ENCODE peak calls at places on chromosomes 2 and 18, in nine cellular contexts. One of them, this sample, is unnamed.

GRCh38 chr2:128026422-128027277 is 1.2 kb downstream of the SAP130 start:
- DNase-seq in T-helper 9 cell: no peak
- DNase-seq in occipital lobe: no peak
- DNase-seq in HFFc6: no peak
- DNase-seq in M059J: no peak
- DNase-seq in H4: no peak
- DNase-seq in WERI-Rb-1: no peak
- DNase-seq in A549: no peak
- DNase-seq in stimulated activated CD4-positive, alpha-beta T cell treated with anti-CD3 and anti-CD28 coated beads, Interleukin-15, amount 100 ng/mL, for 24 hours: no peak
- DNase-seq in this sample: peak; percentile 6

GRCh38 chr2:99445065-99445464 is 44.8 kb downstream of the REV1 start:
- DNase-seq in stimulated activated CD4-positive, alpha-beta T cell treated with anti-CD3 and anti-CD28 coated beads, Interleukin-15, amount 100 ng/mL, for 24 hours: no peak
- DNase-seq in M059J: no peak
- DNase-seq in H4: no peak
- DNase-seq in T-helper 9 cell: no peak
- DNase-seq in A549: no peak
- DNase-seq in HFFc6: no peak
- DNase-seq in occipital lobe: no peak
- DNase-seq in WERI-Rb-1: no peak
- DNase-seq in this sample: no peak

GRCh38 chr2:80987466-80987865 is 682.9 kb upstream of the LRRTM1 start:
- DNase-seq in T-helper 9 cell: no peak
- DNase-seq in WERI-Rb-1: no peak
- DNase-seq in M059J: no peak
- DNase-seq in occipital lobe: no peak
- DNase-seq in stimulated activated CD4-positive, alpha-beta T cell treated with anti-CD3 and anti-CD28 coated beads, Interleukin-15, amount 100 ng/mL, for 24 hours: no peak
- DNase-seq in A549: no peak
- DNase-seq in H4: no peak
- DNase-seq in HFFc6: no peak
- DNase-seq in this sample: no peak

GRCh38 chr18:68662779-68663178 is 52.1 kb downstream of the TMX3 start:
- DNase-seq in T-helper 9 cell: no peak
- DNase-seq in M059J: peak; percentile 55
- DNase-seq in HFFc6: peak; percentile 45
- DNase-seq in occipital lobe: no peak
- DNase-seq in H4: peak; percentile 44
- DNase-seq in A549: peak; percentile 3
- DNase-seq in stimulated activated CD4-positive, alpha-beta T cell treated with anti-CD3 and anti-CD28 coated beads, Interleukin-15, amount 100 ng/mL, for 24 hours: no peak
- DNase-seq in WERI-Rb-1: no peak
- DNase-seq in this sample: no peak

GRCh38 chr2:219125225-219125885 is 35.3 kb downstream of the NHEJ1 start:
- DNase-seq in HFFc6: peak; percentile 95
- DNase-seq in A549: peak; percentile 57
- DNase-seq in M059J: peak; percentile 97
- DNase-seq in occipital lobe: no peak
- DNase-seq in WERI-Rb-1: no peak
- DNase-seq in T-helper 9 cell: no peak
- DNase-seq in H4: peak; percentile 87
- DNase-seq in stimulated activated CD4-positive, alpha-beta T cell treated with anti-CD3 and anti-CD28 coated beads, Interleukin-15, amount 100 ng/mL, for 24 hours: peak; percentile 25
- DNase-seq in this sample: peak; percentile 82

GRCh38 chr2:29314816-29315571 is 199.8 kb downstream of the CLIP4 start:
- DNase-seq in A549: no peak
- DNase-seq in HFFc6: no peak
- DNase-seq in occipital lobe: peak; percentile 9
- DNase-seq in T-helper 9 cell: peak; percentile 33
- DNase-seq in M059J: peak; percentile 56
- DNase-seq in stimulated activated CD4-positive, alpha-beta T cell treated with anti-CD3 and anti-CD28 coated beads, Interleukin-15, amount 100 ng/mL, for 24 hours: peak; percentile 70
- DNase-seq in H4: peak; percentile 6
- DNase-seq in WERI-Rb-1: no peak
- DNase-seq in this sample: no peak

GRCh38 chr2:8594731-8595427 is 87.0 kb upstream of the ID2 start:
- DNase-seq in A549: no peak
- DNase-seq in T-helper 9 cell: no peak
- DNase-seq in WERI-Rb-1: no peak
- DNase-seq in HFFc6: no peak
- DNase-seq in M059J: no peak
- DNase-seq in occipital lobe: no peak
- DNase-seq in stimulated activated CD4-positive, alpha-beta T cell treated with anti-CD3 and anti-CD28 coated beads, Interleukin-15, amount 100 ng/mL, for 24 hours: peak; percentile 36
- DNase-seq in H4: no peak
- DNase-seq in this sample: no peak

GRCh38 chr2:190507135-190507534 is 27.4 kb downstream of the NEMP2 start:
- DNase-seq in T-helper 9 cell: no peak
- DNase-seq in stimulated activated CD4-positive, alpha-beta T cell treated with anti-CD3 and anti-CD28 coated beads, Interleukin-15, amount 100 ng/mL, for 24 hours: no peak
- DNase-seq in A549: no peak
- DNase-seq in WERI-Rb-1: no peak
- DNase-seq in occipital lobe: no peak
- DNase-seq in HFFc6: no peak
- DNase-seq in H4: no peak
- DNase-seq in M059J: no peak
- DNase-seq in this sample: no peak

GRCh38 chr18:22666411-22666940 is 248.8 kb upstream of the CTAGE1 start:
- DNase-seq in WERI-Rb-1: no peak
- DNase-seq in HFFc6: no peak
- DNase-seq in stimulated activated CD4-positive, alpha-beta T cell treated with anti-CD3 and anti-CD28 coated beads, Interleukin-15, amount 100 ng/mL, for 24 hours: no peak
- DNase-seq in T-helper 9 cell: no peak
- DNase-seq in H4: no peak
- DNase-seq in M059J: no peak
- DNase-seq in A549: no peak
- DNase-seq in occipital lobe: no peak
- DNase-seq in this sample: no peak

GRCh38 chr2:64825831-64826496 is 163.2 kb upstream of the SLC1A4 start:
- DNase-seq in HFFc6: no peak
- DNase-seq in occipital lobe: no peak
- DNase-seq in M059J: no peak
- DNase-seq in stimulated activated CD4-positive, alpha-beta T cell treated with anti-CD3 and anti-CD28 coated beads, Interleukin-15, amount 100 ng/mL, for 24 hours: no peak
- DNase-seq in A549: no peak
- DNase-seq in H4: no peak
- DNase-seq in T-helper 9 cell: no peak
- DNase-seq in WERI-Rb-1: no peak
- DNase-seq in this sample: no peak

GRCh38 chr18:10563886-10564285 is 38.1 kb downstream of the NAPG start:
- DNase-seq in occipital lobe: peak; percentile 51
- DNase-seq in A549: no peak
- DNase-seq in stimulated activated CD4-positive, alpha-beta T cell treated with anti-CD3 and anti-CD28 coated beads, Interleukin-15, amount 100 ng/mL, for 24 hours: no peak
- DNase-seq in M059J: peak; percentile 86
- DNase-seq in HFFc6: no peak
- DNase-seq in T-helper 9 cell: no peak
- DNase-seq in H4: no peak
- DNase-seq in WERI-Rb-1: no peak
- DNase-seq in this sample: no peak

GRCh38 chr2:149826471-149827125 is 239.0 kb upstream of the MMADHC start:
- DNase-seq in occipital lobe: no peak
- DNase-seq in M059J: peak; percentile 3
- DNase-seq in T-helper 9 cell: no peak
- DNase-seq in HFFc6: no peak
- DNase-seq in stimulated activated CD4-positive, alpha-beta T cell treated with anti-CD3 and anti-CD28 coated beads, Interleukin-15, amount 100 ng/mL, for 24 hours: no peak
- DNase-seq in A549: no peak
- DNase-seq in H4: no peak
- DNase-seq in WERI-Rb-1: no peak
- DNase-seq in this sample: no peak

GRCh38 chr2:42788882-42789281 is 3.5 kb downstream of the HAAO start:
- DNase-seq in A549: no peak
- DNase-seq in WERI-Rb-1: no peak
- DNase-seq in stimulated activated CD4-positive, alpha-beta T cell treated with anti-CD3 and anti-CD28 coated beads, Interleukin-15, amount 100 ng/mL, for 24 hours: no peak
- DNase-seq in H4: no peak
- DNase-seq in HFFc6: no peak
- DNase-seq in occipital lobe: no peak
- DNase-seq in M059J: peak; percentile 15
- DNase-seq in T-helper 9 cell: no peak
- DNase-seq in this sample: no peak

GRCh38 chr2:120986898-120987650 is 251.4 kb downstream of the GLI2 start:
- DNase-seq in M059J: no peak
- DNase-seq in A549: no peak
- DNase-seq in T-helper 9 cell: no peak
- DNase-seq in H4: no peak
- DNase-seq in stimulated activated CD4-positive, alpha-beta T cell treated with anti-CD3 and anti-CD28 coated beads, Interleukin-15, amount 100 ng/mL, for 24 hours: no peak
- DNase-seq in HFFc6: no peak
- DNase-seq in occipital lobe: no peak
- DNase-seq in WERI-Rb-1: no peak
- DNase-seq in this sample: no peak

GRCh38 chr2:95379616-95379925 is 22.9 kb upstream of the FAHD2A start:
- DNase-seq in stimulated activated CD4-positive, alpha-beta T cell treated with anti-CD3 and anti-CD28 coated beads, Interleukin-15, amount 100 ng/mL, for 24 hours: peak; percentile 20
- DNase-seq in A549: no peak
- DNase-seq in occipital lobe: no peak
- DNase-seq in H4: no peak
- DNase-seq in HFFc6: no peak
- DNase-seq in T-helper 9 cell: no peak
- DNase-seq in M059J: no peak
- DNase-seq in WERI-Rb-1: no peak
- DNase-seq in this sample: no peak

GRCh38 chr2:197247083-197247482 is 63.5 kb downstream of the ANKRD44 start:
- DNase-seq in H4: no peak
- DNase-seq in occipital lobe: no peak
- DNase-seq in HFFc6: no peak
- DNase-seq in T-helper 9 cell: no peak
- DNase-seq in WERI-Rb-1: no peak
- DNase-seq in M059J: no peak
- DNase-seq in stimulated activated CD4-positive, alpha-beta T cell treated with anti-CD3 and anti-CD28 coated beads, Interleukin-15, amount 100 ng/mL, for 24 hours: no peak
- DNase-seq in A549: no peak
- DNase-seq in this sample: no peak

GRCh38 chr2:114698504-114698903 is 256.1 kb downstream of the DPP10 start:
- DNase-seq in T-helper 9 cell: no peak
- DNase-seq in HFFc6: no peak
- DNase-seq in WERI-Rb-1: no peak
- DNase-seq in stimulated activated CD4-positive, alpha-beta T cell treated with anti-CD3 and anti-CD28 coated beads, Interleukin-15, amount 100 ng/mL, for 24 hours: no peak
- DNase-seq in M059J: no peak
- DNase-seq in occipital lobe: no peak
- DNase-seq in A549: no peak
- DNase-seq in H4: no peak
- DNase-seq in this sample: no peak

GRCh38 chr2:105449083-105449482 is 50.2 kb upstream of the FHL2 start:
- DNase-seq in M059J: no peak
- DNase-seq in stimulated activated CD4-positive, alpha-beta T cell treated with anti-CD3 and anti-CD28 coated beads, Interleukin-15, amount 100 ng/mL, for 24 hours: no peak
- DNase-seq in A549: peak; percentile 3
- DNase-seq in occipital lobe: no peak
- DNase-seq in H4: no peak
- DNase-seq in WERI-Rb-1: no peak
- DNase-seq in T-helper 9 cell: no peak
- DNase-seq in HFFc6: no peak
- DNase-seq in this sample: no peak

GRCh38 chr18:43486462-43486861 is 209.2 kb upstream of the SYT4 start:
- DNase-seq in M059J: peak; percentile 25
- DNase-seq in WERI-Rb-1: no peak
- DNase-seq in T-helper 9 cell: no peak
- DNase-seq in A549: peak; percentile 44
- DNase-seq in occipital lobe: no peak
- DNase-seq in H4: peak; percentile 65
- DNase-seq in HFFc6: no peak
- DNase-seq in stimulated activated CD4-positive, alpha-beta T cell treated with anti-CD3 and anti-CD28 coated beads, Interleukin-15, amount 100 ng/mL, for 24 hours: peak; percentile 2
- DNase-seq in this sample: no peak

GRCh38 chr18:13420969-13421686 is 202.6 kb downstream of the LDLRAD4 start:
- DNase-seq in A549: no peak
- DNase-seq in WERI-Rb-1: no peak
- DNase-seq in HFFc6: no peak
- DNase-seq in T-helper 9 cell: no peak
- DNase-seq in stimulated activated CD4-positive, alpha-beta T cell treated with anti-CD3 and anti-CD28 coated beads, Interleukin-15, amount 100 ng/mL, for 24 hours: no peak
- DNase-seq in occipital lobe: no peak
- DNase-seq in H4: no peak
- DNase-seq in M059J: no peak
- DNase-seq in this sample: no peak

GRCh38 chr2:160334028-160334729 is 134.1 kb upstream of the ITGB6 start:
- DNase-seq in HFFc6: peak; percentile 58
- DNase-seq in stimulated activated CD4-positive, alpha-beta T cell treated with anti-CD3 and anti-CD28 coated beads, Interleukin-15, amount 100 ng/mL, for 24 hours: peak; percentile 48
- DNase-seq in occipital lobe: no peak
- DNase-seq in A549: no peak
- DNase-seq in T-helper 9 cell: no peak
- DNase-seq in M059J: peak; percentile 27
- DNase-seq in H4: no peak
- DNase-seq in WERI-Rb-1: no peak
- DNase-seq in this sample: no peak

GRCh38 chr18:47050468-47050867 is 15.0 kb upstream of the ELOA2 start:
- DNase-seq in H4: peak; percentile 37
- DNase-seq in occipital lobe: no peak
- DNase-seq in A549: peak; percentile 50
- DNase-seq in HFFc6: peak; percentile 47
- DNase-seq in M059J: peak; percentile 49
- DNase-seq in T-helper 9 cell: no peak
- DNase-seq in stimulated activated CD4-positive, alpha-beta T cell treated with anti-CD3 and anti-CD28 coated beads, Interleukin-15, amount 100 ng/mL, for 24 hours: peak; percentile 5
- DNase-seq in WERI-Rb-1: peak; percentile 45
- DNase-seq in this sample: peak; percentile 25

GRCh38 chr18:58611471-58612131 is 17.3 kb downstream of the ALPK2 start:
- DNase-seq in WERI-Rb-1: peak; percentile 29
- DNase-seq in A549: peak; percentile 20
- DNase-seq in T-helper 9 cell: no peak
- DNase-seq in stimulated activated CD4-positive, alpha-beta T cell treated with anti-CD3 and anti-CD28 coated beads, Interleukin-15, amount 100 ng/mL, for 24 hours: no peak
- DNase-seq in M059J: peak; percentile 79
- DNase-seq in H4: no peak
- DNase-seq in occipital lobe: no peak
- DNase-seq in HFFc6: peak; percentile 25
- DNase-seq in this sample: no peak

GRCh38 chr18:23719634-23720201 is 30.5 kb downstream of the LAMA3 start:
- DNase-seq in stimulated activated CD4-positive, alpha-beta T cell treated with anti-CD3 and anti-CD28 coated beads, Interleukin-15, amount 100 ng/mL, for 24 hours: no peak
- DNase-seq in HFFc6: peak; percentile 98
- DNase-seq in H4: peak; percentile 94
- DNase-seq in M059J: peak; percentile 99
- DNase-seq in WERI-Rb-1: peak; percentile 46
- DNase-seq in occipital lobe: no peak
- DNase-seq in T-helper 9 cell: no peak
- DNase-seq in A549: peak; percentile 95
- DNase-seq in this sample: peak; percentile 92

GRCh38 chr2:239804161-239805042 is 220.7 kb downstream of the NDUFA10 start:
- DNase-seq in HFFc6: no peak
- DNase-seq in H4: no peak
- DNase-seq in occipital lobe: no peak
- DNase-seq in stimulated activated CD4-positive, alpha-beta T cell treated with anti-CD3 and anti-CD28 coated beads, Interleukin-15, amount 100 ng/mL, for 24 hours: no peak
- DNase-seq in A549: no peak
- DNase-seq in T-helper 9 cell: no peak
- DNase-seq in M059J: no peak
- DNase-seq in WERI-Rb-1: peak; percentile 3
- DNase-seq in this sample: no peak

GRCh38 chr2:42651057-42651456 is 82.6 kb downstream of the MTA3 start:
- DNase-seq in H4: no peak
- DNase-seq in T-helper 9 cell: no peak
- DNase-seq in WERI-Rb-1: no peak
- DNase-seq in M059J: peak; percentile 45
- DNase-seq in occipital lobe: no peak
- DNase-seq in stimulated activated CD4-positive, alpha-beta T cell treated with anti-CD3 and anti-CD28 coated beads, Interleukin-15, amount 100 ng/mL, for 24 hours: no peak
- DNase-seq in HFFc6: no peak
- DNase-seq in A549: no peak
- DNase-seq in this sample: no peak

GRCh38 chr2:143692162-143692561 is 562.9 kb downstream of the ARHGAP15 start:
- DNase-seq in M059J: no peak
- DNase-seq in stimulated activated CD4-positive, alpha-beta T cell treated with anti-CD3 and anti-CD28 coated beads, Interleukin-15, amount 100 ng/mL, for 24 hours: no peak
- DNase-seq in occipital lobe: no peak
- DNase-seq in WERI-Rb-1: no peak
- DNase-seq in T-helper 9 cell: no peak
- DNase-seq in A549: no peak
- DNase-seq in H4: no peak
- DNase-seq in HFFc6: no peak
- DNase-seq in this sample: no peak

GRCh38 chr2:64644240-64645013 is 9.3 kb downstream of the SERTAD2 start:
- DNase-seq in H4: peak; percentile 93
- DNase-seq in occipital lobe: no peak
- DNase-seq in M059J: no peak
- DNase-seq in WERI-Rb-1: peak; percentile 77
- DNase-seq in HFFc6: peak; percentile 78
- DNase-seq in stimulated activated CD4-positive, alpha-beta T cell treated with anti-CD3 and anti-CD28 coated beads, Interleukin-15, amount 100 ng/mL, for 24 hours: peak; percentile 72
- DNase-seq in T-helper 9 cell: no peak
- DNase-seq in A549: peak; percentile 95
- DNase-seq in this sample: peak; percentile 90

This sample was measured in hepatic stellate cell.